ENCODE peak calls at places on chromosomes 16 and 17, in four cellular contexts. Z, N, I and Q are unnamed samples.

GRCh38 chr17:80474231-80474932 is 2.0 kb downstream of the NPTX1 start:
- DNase-seq in Z (peak), N (no peak), I (no peak), Q (peak)

GRCh38 chr17:52156576-52156975 is 1.9 kb downstream of the CA10 start:
- DNase-seq in Z (no peak), N (no peak), I (no peak), Q (no peak)

GRCh38 chr16:29011112-29011511 is 26.3 kb downstream of the LAT start:
- DNase-seq in Z (peak), N (no peak), I (no peak), Q (no peak)

GRCh38 chr17:40559016-40559853 is 6.0 kb downstream of the CCR7 start:
- DNase-seq in Z (no peak), N (no peak), I (no peak), Q (no peak)

GRCh38 chr16:68367034-68367433 is 56.2 kb downstream of the PRMT7 start:
- DNase-seq in Z (peak), N (peak), I (peak), Q (peak)

GRCh38 chr16:1533443-1533951 is at the start of gene TMEM204:
- DNase-seq in Z (no peak), N (no peak), I (no peak), Q (no peak)

GRCh38 chr17:82959242-82959930 is 119.6 kb upstream of the ZNF750 start:
- DNase-seq in Z (no peak), N (no peak), I (no peak), Q (no peak)

GRCh38 chr16:50611995-50612848 is 64.0 kb downstream of the NKD1 start:
- DNase-seq in Z (no peak), N (no peak), I (no peak), Q (no peak)

GRCh38 chr16:67941469-67942199 is 2.3 kb downstream of the LCAT start:
- DNase-seq in Z (no peak), N (no peak), I (no peak), Q (no peak)

GRCh38 chr17:82668631-82669099 is 20.4 kb upstream of the WDR45B start:
- DNase-seq in Z (peak), N (no peak), I (peak), Q (peak)